ENCODE peak calls at places on chromosomes 12 and 14, in five cellular contexts. I is H9, G is Panc1, K is GM06990, R is tibial artery. A is an unnamed sample.

GRCh38 chr12:87967871-87968270 is 61.3 kb downstream of the C12orf50 start:
- DNase-seq in I (no peak), G (no peak), K (no peak), R (no peak), A (no peak)

GRCh38 chr12:107490000-107490399 is 195.6 kb upstream of the PWP1 start:
- DNase-seq in I (no peak), G (no peak), K (no peak), R (no peak), A (no peak)

GRCh38 chr14:23569443-23570151 is 2.0 kb upstream of the AP1G2 start:
- DNase-seq in I (peak), G (no peak), K (no peak), R (no peak), A (peak)

GRCh38 chr12:81078469-81079196 is 754 bp downstream of the ACSS3 start:
- DNase-seq in I (no peak), G (no peak), K (no peak), R (peak), A (peak)

GRCh38 chr14:69345402-69345801 is 52.7 kb downstream of the ERH start:
- DNase-seq in I (no peak), G (no peak), K (no peak), R (no peak), A (no peak)

GRCh38 chr14:92317511-92317910 is 5.5 kb upstream of the SLC24A4 start:
- DNase-seq in I (no peak), G (no peak), K (no peak), R (peak), A (peak)

GRCh38 chr12:58491296-58491695 is 429.0 kb downstream of the LRIG3 start:
- DNase-seq in I (no peak), G (no peak), K (no peak), R (no peak), A (no peak)

GRCh38 chr12:510071-510825 is 50.5 kb downstream of the B4GALNT3 start:
- DNase-seq in I (peak), G (no peak), K (no peak), R (no peak), A (no peak)

GRCh38 chr14:91405241-91405721 is 12.3 kb downstream of the CCDC88C start:
- DNase-seq in I (no peak), G (no peak), K (no peak), R (no peak), A (no peak)

GRCh38 chr12:43289412-43289811 is 262.6 kb downstream of the ADAMTS20 start:
- DNase-seq in I (no peak), G (no peak), K (no peak), R (no peak), A (peak)

GRCh38 chr12:19189522-19189921 is 60.0 kb downstream of the PLEKHA5 start:
- DNase-seq in I (no peak), G (no peak), K (no peak), R (no peak), A (no peak)

GRCh38 chr12:46473634-46474201 is 101.1 kb upstream of the SLC38A2 start:
- DNase-seq in I (no peak), G (no peak), K (peak), R (peak), A (peak)

GRCh38 chr14:75715926-75716780 is 55.1 kb downstream of the TTLL5 start:
- DNase-seq in I (no peak), G (peak), K (no peak), R (no peak), A (peak)

GRCh38 chr12:10339441-10339840 is 31.8 kb downstream of the KLRD1 start:
- DNase-seq in I (no peak), G (no peak), K (no peak), R (no peak), A (peak)

GRCh38 chr12:16120027-16120426 is 157.5 kb downstream of the SLC15A5 start:
- DNase-seq in I (no peak), G (no peak), K (no peak), R (no peak), A (no peak)

GRCh38 chr12:123233505-123234299 is 466 bp downstream of the MTRFR start:
- DNase-seq in I (no peak), G (no peak), K (peak), R (no peak), A (no peak)

GRCh38 chr14:52031781-52032180 is 37.1 kb downstream of the NID2 start:
- DNase-seq in I (no peak), G (no peak), K (no peak), R (peak), A (peak)

GRCh38 chr14:21902561-21903199 is 229.1 kb upstream of the OR4E1 start:
- DNase-seq in I (peak), G (no peak), K (no peak), R (no peak), A (no peak)

GRCh38 chr12:12736759-12737676 is 19.9 kb downstream of the CDKN1B start:
- DNase-seq in I (no peak), G (no peak), K (peak), R (peak), A (peak)

GRCh38 chr12:117096643-117097042 is 2.6 kb downstream of the TESC start:
- DNase-seq in I (no peak), G (no peak), K (no peak), R (no peak), A (no peak)
- TF ChIP-seq CTCF in I (no peak), G (no peak), K (no peak), R (no peak), A (no peak)

GRCh38 chr14:24992624-24993360 is 57.2 kb downstream of the STXBP6 start:
- DNase-seq in I (no peak), G (no peak), K (no peak), R (no peak), A (no peak)
- TF ChIP-seq CTCF in I (no peak), G (no peak), K (no peak), R (no peak), A (no peak)

GRCh38 chr12:104054681-104055346 is 4.8 kb upstream of the GLT8D2 start:
- DNase-seq in I (peak), G (no peak), K (no peak), R (no peak), A (no peak)
- TF ChIP-seq CTCF in I (no peak), G (no peak), K (no peak), R (no peak), A (no peak)

GRCh38 chr14:104682107-104682593 is 7.3 kb upstream of the INF2 start:
- DNase-seq in I (peak), G (no peak), K (no peak), R (no peak), A (no peak)

GRCh38 chr14:104680056-104680805 is 9.2 kb upstream of the INF2 start:
- DNase-seq in I (no peak), G (no peak), K (no peak), R (peak), A (peak)

GRCh38 chr14:104681689-104682074 is 7.7 kb upstream of the INF2 start:
- DNase-seq in I (peak), G (no peak), K (no peak), R (peak), A (peak)

GRCh38 chr14:104678901-104679705 is 10.3 kb upstream of the INF2 start:
- DNase-seq in I (no peak), G (no peak), K (no peak), R (no peak), A (no peak)

GRCh38 chr14:104680806-104681688 is 8.4 kb upstream of the INF2 start:
- DNase-seq in I (no peak), G (no peak), K (peak), R (peak), A (peak)
- TF ChIP-seq CTCF in I (peak), G (no peak), K (peak), R (no peak), A (peak)

DNA sequence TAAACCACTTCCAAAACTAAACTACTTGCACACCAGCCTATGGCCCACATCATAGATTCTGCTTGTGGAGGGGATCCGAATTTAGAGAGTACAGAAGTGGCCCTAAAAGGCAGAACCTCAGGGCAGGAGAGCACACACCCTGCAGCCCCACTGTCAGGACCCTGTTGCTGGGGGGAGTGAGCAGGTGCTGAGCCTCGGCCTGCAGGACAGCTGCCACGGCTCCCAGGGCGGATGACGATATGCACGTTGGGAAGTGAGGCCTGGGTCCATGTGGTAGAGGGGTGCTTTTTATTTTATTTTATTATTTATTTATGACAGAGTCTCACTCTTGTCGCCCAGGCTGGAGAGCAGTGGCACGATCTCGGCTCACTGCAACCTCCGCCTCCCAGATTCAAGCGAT is 73.5 kb downstream of the TNFAIP2 start:
- DNase-seq in I (no peak), G (no peak), K (no peak), R (no peak), A (no peak)
- TF ChIP-seq CTCF in I (no peak), G (no peak), K (no peak), R (no peak), A (no peak)

GRCh38 chr12:105342464-105342863 is 12.0 kb downstream of the C12orf75 start:
- DNase-seq in I (no peak), G (no peak), K (no peak), R (no peak), A (no peak)
- TF ChIP-seq CTCF in I (no peak), G (no peak), K (no peak), R (no peak), A (no peak)